ENCODE peak calls at places on chromosomes 16 and 17, in eight cellular contexts. X is GM12878, S is HCT116, J is neural progenitor cell, B is IMR-90, Q is mammary epithelial cell, H is SK-N-SH, R is endothelial cell of umbilical vein. T is an unnamed sample. For H3K36me3, the result is how much of the 10 kb centered on the place peaks cover.

GRCh38 chr17:12348476-12348875 is 317.2 kb upstream of the MYOCD start:
- DNase-seq in X (no peak), S (no peak), J (no peak), B (peak), Q (no peak), H (no peak), R (no peak), T (no peak)

GRCh38 chr17:5788266-5788900 is 204.1 kb upstream of the NLRP1 start:
- DNase-seq in X (no peak), S (no peak), J (no peak), B (peak), Q (peak), H (no peak), R (peak), T (peak)

GRCh38 chr17:19359151-19359550 is 3.4 kb downstream of the B9D1 start:
- DNase-seq in X (no peak), S (no peak), J (no peak), B (no peak), Q (no peak), H (no peak), R (no peak), T (no peak)

GRCh38 chr16:3580271-3580670 is 3.1 kb upstream of the NLRC3 start:
- DNase-seq in X (no peak), S (no peak), J (no peak), B (no peak), Q (no peak), H (no peak), R (no peak), T (no peak)

GRCh38 chr17:77594416-77595209 is 363.9 kb upstream of the TNRC6C start:
- DNase-seq in X (no peak), S (no peak), J (no peak), B (no peak), Q (no peak), H (no peak), R (no peak), T (no peak)

GRCh38 chr16:57787519-57787905 is 14.8 kb downstream of the KIFC3 start:
- DNase-seq in X (no peak), S (no peak), J (no peak), B (no peak), Q (no peak), H (no peak), R (no peak), T (no peak)

GRCh38 chr17:44314869-44315661 is 6.7 kb downstream of the RUNDC3A start:
- DNase-seq in X (no peak), S (no peak), J (peak), B (no peak), Q (peak), H (peak), R (no peak), T (peak)

GRCh38 chr16:54459509-54460235 is 173.1 kb upstream of the IRX3 start:
- DNase-seq in X (no peak), S (no peak), J (no peak), B (no peak), Q (no peak), H (no peak), R (no peak), T (peak)

GRCh38 chr17:64358261-64358788 is 32.3 kb downstream of the PECAM1 start:
- DNase-seq in X (no peak), S (no peak), J (no peak), B (no peak), Q (no peak), H (no peak), R (no peak), T (peak)

GRCh38 chr17:81902653-81903414 is 796 bp downstream of the NPB start:
- DNase-seq in X (no peak), S (no peak), J (peak), B (no peak), Q (no peak), H (peak), R (no peak), T (no peak)

GRCh38 chr17:81903896-81904599 is 2.0 kb downstream of the NPB start:
- DNase-seq in X (no peak), S (no peak), J (no peak), B (no peak), Q (no peak), H (no peak), R (no peak), T (no peak)

GRCh38 chr17:81904600-81905423 is 2.8 kb downstream of the NPB start:
- DNase-seq in X (no peak), S (no peak), J (no peak), B (no peak), Q (no peak), H (no peak), R (no peak), T (no peak)

GRCh38 chr17:81902023-81902652 is at the start of gene NPB:
- DNase-seq in X (no peak), S (no peak), J (peak), B (no peak), Q (no peak), H (peak), R (no peak), T (peak)

GRCh38 chr17:81903415-81903831 is 1.4 kb downstream of the NPB start:
- DNase-seq in X (no peak), S (no peak), J (no peak), B (no peak), Q (no peak), H (no peak), R (no peak), T (no peak)
- H3K36me3 ChIP-seq in X (under half), S (under half), J (under half), B (under half), Q (under half), H (half or more), R (under half), T (under half)

GRCh38 chr17:74759941-74760340 is 11.5 kb downstream of the NHERF1 start:
- DNase-seq in X (no peak), S (no peak), J (peak), B (no peak), Q (peak), H (peak), R (no peak), T (no peak)

GRCh38 chr17:74758846-74759163 is 10.4 kb downstream of the NHERF1 start:
- DNase-seq in X (no peak), S (no peak), J (no peak), B (peak), Q (peak), H (peak), R (no peak), T (peak)

GRCh38 chr17:74760404-74761105 is 12.1 kb downstream of the NHERF1 start:
- DNase-seq in X (no peak), S (no peak), J (peak), B (no peak), Q (peak), H (peak), R (no peak), T (no peak)

GRCh38 chr17:74757931-74758845 is 9.8 kb downstream of the NHERF1 start:
- DNase-seq in X (no peak), S (no peak), J (no peak), B (no peak), Q (no peak), H (peak), R (no peak), T (no peak)

GRCh38 chr17:74759243-74759801 is 10.9 kb downstream of the NHERF1 start:
- DNase-seq in X (no peak), S (no peak), J (no peak), B (no peak), Q (no peak), H (peak), R (no peak), T (no peak)
- H3K27ac ChIP-seq in X (peak), S (peak), J (peak), B (no peak), Q (peak), H (no peak), R (no peak), T (no peak)

GRCh38 chr17:73091410-73091769 is 1.1 kb downstream of the SLC39A11 start:
- DNase-seq in X (no peak), S (no peak), J (no peak), B (no peak), Q (no peak), H (no peak), R (no peak), T (peak)
- H2AFZ ChIP-seq in X (peak), S (no peak), J (no peak), B (peak), Q (peak), H (no peak), R (peak), T (peak)

DNA sequence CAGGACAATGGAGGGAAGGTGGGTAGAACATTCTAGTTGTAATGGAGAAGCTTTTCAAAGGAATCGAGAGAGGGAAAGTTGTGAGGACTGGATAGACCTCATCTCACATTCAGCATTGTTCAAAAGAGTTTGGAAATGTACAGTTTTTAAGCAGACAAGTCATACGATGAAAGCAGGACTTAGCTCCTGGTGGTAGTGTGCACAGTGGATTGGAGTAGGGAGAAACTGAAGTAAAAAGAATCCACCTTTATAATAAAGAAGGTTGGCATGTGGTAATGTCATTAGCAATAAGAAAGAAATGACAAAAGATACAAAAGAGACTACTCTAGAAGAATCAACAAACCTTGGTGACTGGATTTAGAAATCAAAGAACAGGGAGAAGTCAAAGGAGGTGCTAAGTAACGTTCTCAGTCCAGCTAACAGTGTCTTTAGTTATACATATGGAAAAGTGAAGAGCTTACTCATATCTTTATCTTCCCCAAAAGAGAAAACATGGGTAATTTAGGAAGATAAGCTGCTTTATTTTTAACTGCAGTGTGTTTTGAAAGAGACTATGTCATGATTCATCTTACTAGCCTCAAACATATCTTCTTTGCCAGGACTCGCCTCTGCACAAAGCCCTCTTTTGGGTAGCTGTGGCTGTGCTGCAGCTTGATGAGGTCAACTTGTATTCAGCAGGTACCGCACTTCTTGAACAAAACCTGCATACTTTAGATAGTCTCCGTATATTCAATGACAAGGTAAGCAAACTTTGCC is 18.7 kb upstream of the EVI2A start:
- DNase-seq in X (no peak), S (no peak), J (no peak), B (peak), Q (peak), H (no peak), R (no peak), T (peak)
- H3K36me3 ChIP-seq in X (under half), S (under half), J (under half), B (under half), Q (under half), H (under half), R (under half), T (under half)

GRCh38 chr17:81889602-81890001 is 1.8 kb downstream of the ALYREF start:
- DNase-seq in X (no peak), S (no peak), J (no peak), B (no peak), Q (no peak), H (no peak), R (no peak), T (no peak)
- H3K27ac ChIP-seq in X (no peak), S (peak), J (no peak), B (no peak), Q (no peak), H (peak), R (no peak), T (peak)

GRCh38 chr17:3888343-3889171 is 4.3 kb downstream of the CAMKK1 start:
- DNase-seq in X (no peak), S (peak), J (peak), B (peak), Q (peak), H (no peak), R (peak), T (peak)
- H2AFZ ChIP-seq in X (no peak), S (no peak), J (no peak), B (peak), Q (peak), H (no peak), R (no peak), T (peak)

GRCh38 chr17:75146597-75146996 is 7.7 kb downstream of the JPT1 start:
- DNase-seq in X (no peak), S (no peak), J (no peak), B (peak), Q (no peak), H (no peak), R (no peak), T (peak)

GRCh38 chr17:75142236-75142971 is 10.9 kb upstream of the NT5C start:
- DNase-seq in X (no peak), S (no peak), J (no peak), B (no peak), Q (no peak), H (no peak), R (no peak), T (no peak)

GRCh38 chr17:75147878-75148546 is 6.3 kb downstream of the JPT1 start:
- DNase-seq in X (no peak), S (no peak), J (no peak), B (no peak), Q (no peak), H (no peak), R (no peak), T (no peak)

GRCh38 chr17:75144816-75145511 is 9.3 kb downstream of the JPT1 start:
- DNase-seq in X (no peak), S (no peak), J (no peak), B (no peak), Q (no peak), H (no peak), R (no peak), T (no peak)
- H3K36me3 ChIP-seq in X (under half), S (half or more), J (under half), B (half or more), Q (half or more), H (half or more), R (under half), T (under half)